ENCODE peak calls at places on chromosome 11, in four cellular contexts. B is HL-60, D is WTC11, X is GM23338. G is an unnamed sample.

GRCh38 chr11:3157381-3158130 is 7.6 kb downstream of the OSBPL5 start:
- DNase-seq in B (no peak), X (no peak), D (no peak), G (no peak)

GRCh38 chr11:85809881-85810280 is 1.1 kb downstream of the SYTL2 start:
- DNase-seq in X (peak), B (no peak), D (peak), G (peak)

GRCh38 chr11:12693485-12694181 is 19.4 kb downstream of the TEAD1 start:
- DNase-seq in D (no peak), X (no peak), B (no peak), G (no peak)

GRCh38 chr11:75371930-75372876 is 20.7 kb upstream of the ARRB1 start:
- DNase-seq in X (no peak), B (no peak), D (no peak), G (no peak)

GRCh38 chr11:67611704-67612587 is 5.2 kb downstream of the NDUFV1 start:
- DNase-seq in B (no peak), X (no peak), D (no peak), G (no peak)

GRCh38 chr11:112751312-112751711 is 209.9 kb upstream of the NCAM1 start:
- DNase-seq in B (no peak), X (no peak), D (no peak), G (no peak)

GRCh38 chr11:100578966-100579365 is 108.1 kb upstream of the ARHGAP42 start:
- DNase-seq in X (peak), B (no peak), D (no peak), G (no peak)

GRCh38 chr11:12377106-12377823 is at the start of gene PARVA:
- DNase-seq in X (peak), D (peak), B (no peak), G (peak)

GRCh38 chr11:43376594-43376993 is 17.9 kb downstream of the TTC17 start:
- DNase-seq in D (no peak), X (no peak), B (no peak), G (no peak)

GRCh38 chr11:19817265-19817851 is 104.7 kb downstream of the NAV2 start:
- DNase-seq in X (peak), B (no peak), D (peak), G (no peak)

GRCh38 chr11:14644396-14645246 is 1.0 kb downstream of the PDE3B start:
- DNase-seq in B (no peak), X (peak), D (peak), G (peak)

DNA sequence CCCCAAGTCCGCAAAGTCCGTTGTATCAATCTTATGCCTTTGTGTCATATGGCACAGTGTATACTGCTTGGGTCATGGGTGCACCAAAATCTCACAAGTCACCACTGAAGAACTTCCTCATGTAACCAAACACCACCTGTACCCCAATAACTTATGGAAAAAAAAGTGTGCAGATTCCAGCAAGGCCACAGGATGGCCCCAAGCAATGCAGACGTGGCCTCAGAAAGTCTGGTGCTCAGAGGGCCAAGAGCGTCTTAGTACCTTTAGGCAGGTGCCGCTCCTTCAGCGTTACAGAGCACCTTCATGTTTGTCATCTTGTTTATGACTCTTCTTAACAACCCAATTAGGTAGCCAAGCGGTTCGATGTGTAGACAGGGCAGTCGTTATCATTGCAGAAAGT is 65.3 kb downstream of the PRDM11 start:
- DNase-seq in B (no peak), D (no peak), X (peak), G (no peak)
- TF ChIP-seq CTCF in B (no peak), D (no peak), X (peak), G (no peak)

GRCh38 chr11:82899191-82899820 is 924 bp downstream of the PRCP start:
- DNase-seq in X (no peak), D (no peak), B (no peak), G (no peak)

GRCh38 chr11:82899957-82900276 is 313 bp downstream of the PRCP start:
- DNase-seq in D (no peak), X (no peak), B (no peak), G (no peak)

GRCh38 chr11:82902086-82902485 is 550 bp downstream of the DDIAS start:
- DNase-seq in D (no peak), B (no peak), X (no peak), G (no peak)

GRCh38 chr11:82901165-82901938 is at the start of gene DDIAS:
- DNase-seq in B (peak), X (peak), D (peak), G (peak)

GRCh38 chr11:82900277-82901164 is at the start of gene PRCP:
- DNase-seq in D (peak), B (peak), X (peak), G (peak)
- TF ChIP-seq CTCF in D (no peak), B (no peak), X (no peak), G (no peak)

GRCh38 chr11:8870461-8871282 is 40.3 kb upstream of the AKIP1 start:
- DNase-seq in X (peak), D (peak), B (peak), G (peak)
- TF ChIP-seq CTCF in X (no peak), D (no peak), B (no peak), G (no peak)

DNA sequence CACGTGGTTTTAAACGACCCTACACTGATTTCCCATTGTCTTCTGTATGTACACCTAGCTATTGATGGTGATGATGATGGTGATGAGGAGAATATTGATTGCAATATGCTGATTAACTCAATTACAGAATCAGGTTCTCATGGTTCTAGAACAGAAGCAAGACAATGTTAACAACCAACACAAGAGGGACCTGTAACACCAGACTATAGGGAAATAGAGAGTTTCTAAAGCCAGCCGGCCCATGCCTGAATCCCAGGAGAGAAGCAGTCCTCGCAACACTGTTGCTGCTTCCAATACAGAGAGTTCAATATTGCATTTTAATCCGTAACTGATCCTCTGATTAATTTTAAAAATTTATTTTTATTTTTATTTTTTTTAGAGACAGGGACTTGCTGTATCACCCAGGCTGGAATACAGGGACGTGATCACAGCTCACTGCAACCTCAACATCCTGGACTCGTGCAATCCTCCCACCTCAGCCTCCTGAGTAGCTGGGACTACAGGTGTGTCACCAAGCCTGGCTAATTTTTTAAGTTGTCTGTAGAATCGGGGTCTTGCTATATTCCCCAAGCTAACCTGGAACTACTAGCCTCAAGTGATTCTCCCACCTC is 22.2 kb upstream of the UBASH3B start:
- DNase-seq in D (peak), B (no peak), X (peak), G (no peak)
- TF ChIP-seq CTCF in D (no peak), B (peak), X (peak), G (peak)

GRCh38 chr11:64275031-64275800 is 9.2 kb downstream of the BAD start:
- DNase-seq in D (no peak), X (no peak), B (no peak), G (no peak)

GRCh38 chr11:64268687-64269379 is 15.6 kb downstream of the BAD start:
- DNase-seq in B (peak), D (peak), X (peak), G (peak)

GRCh38 chr11:64269380-64270234 is 14.9 kb downstream of the BAD start:
- DNase-seq in B (peak), D (peak), X (peak), G (peak)

GRCh38 chr11:64268028-64268686 is 16.3 kb downstream of the BAD start:
- DNase-seq in B (no peak), D (no peak), X (no peak), G (no peak)

GRCh38 chr11:64271339-64272132 is 12.9 kb downstream of the BAD start:
- DNase-seq in B (peak), D (peak), X (peak), G (peak)
- TF ChIP-seq CTCF in B (no peak), D (no peak), X (peak), G (peak)

DNA sequence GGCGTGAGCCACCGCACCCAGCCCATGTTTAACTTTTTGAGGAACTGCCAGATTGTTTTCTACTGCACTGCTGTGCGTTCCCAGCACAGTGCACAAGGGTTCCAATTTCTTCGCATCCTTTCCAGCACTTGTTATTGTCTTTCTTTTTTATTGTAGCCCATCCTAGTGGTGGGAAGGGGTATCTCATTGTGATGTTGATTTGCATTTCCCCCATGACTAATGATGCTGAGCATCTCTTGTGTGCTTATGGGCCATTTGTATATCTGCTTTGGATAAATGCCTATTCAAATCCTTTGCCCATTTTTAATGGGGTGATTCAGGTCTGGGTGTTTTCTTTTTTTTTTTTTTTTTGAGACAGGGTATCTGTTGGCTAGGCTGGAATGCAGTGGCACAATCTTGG is 36.6 kb upstream of the SYT7 start:
- DNase-seq in D (no peak), B (no peak), X (no peak), G (no peak)
- TF ChIP-seq CTCF in D (no peak), B (no peak), X (peak), G (peak)

GRCh38 chr11:90288207-90288821 is 65.5 kb upstream of the CHORDC1 start:
- DNase-seq in D (no peak), X (peak), B (peak), G (no peak)
- TF ChIP-seq CTCF in D (no peak), X (peak), B (peak), G (peak)

DNA sequence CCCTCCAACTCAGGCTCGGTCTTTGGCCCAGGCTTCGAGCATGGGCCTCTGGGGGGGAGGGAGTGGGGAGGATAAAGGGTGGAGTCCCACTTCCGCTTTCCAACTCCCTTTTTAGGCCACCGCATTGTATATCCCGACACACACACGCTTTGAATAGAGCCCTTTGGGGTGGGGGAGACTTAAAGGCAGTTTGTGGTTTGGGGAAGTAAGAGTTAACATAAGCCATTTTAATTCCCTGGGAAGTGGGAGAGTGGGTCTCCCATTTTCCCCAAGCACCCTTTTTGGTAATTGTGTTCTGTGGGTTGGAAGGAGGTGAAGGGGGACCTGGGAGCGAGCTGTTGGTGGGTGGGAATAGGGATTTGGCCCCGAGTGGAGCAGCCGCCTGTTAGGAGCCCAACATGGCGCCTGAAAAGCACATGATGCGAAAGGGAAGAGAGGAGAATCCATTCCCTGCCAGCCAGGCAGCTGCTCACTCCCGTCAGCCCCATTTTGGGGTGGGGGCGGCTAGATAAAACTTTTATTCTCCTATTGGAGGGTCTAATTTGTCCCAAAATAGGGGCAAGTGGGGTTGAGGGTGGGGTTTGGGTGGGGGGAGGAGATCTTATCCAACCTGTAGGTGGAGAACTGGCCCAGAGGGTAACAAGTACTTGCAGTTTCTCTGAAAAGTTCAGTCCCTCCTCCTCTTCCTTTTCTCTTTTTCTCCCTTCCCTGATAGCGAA is 983 bp downstream of the PCF11 start:
- DNase-seq in D (peak), X (peak), B (peak), G (peak)
- TF ChIP-seq CTCF in D (no peak), X (no peak), B (no peak), G (peak)

DNA sequence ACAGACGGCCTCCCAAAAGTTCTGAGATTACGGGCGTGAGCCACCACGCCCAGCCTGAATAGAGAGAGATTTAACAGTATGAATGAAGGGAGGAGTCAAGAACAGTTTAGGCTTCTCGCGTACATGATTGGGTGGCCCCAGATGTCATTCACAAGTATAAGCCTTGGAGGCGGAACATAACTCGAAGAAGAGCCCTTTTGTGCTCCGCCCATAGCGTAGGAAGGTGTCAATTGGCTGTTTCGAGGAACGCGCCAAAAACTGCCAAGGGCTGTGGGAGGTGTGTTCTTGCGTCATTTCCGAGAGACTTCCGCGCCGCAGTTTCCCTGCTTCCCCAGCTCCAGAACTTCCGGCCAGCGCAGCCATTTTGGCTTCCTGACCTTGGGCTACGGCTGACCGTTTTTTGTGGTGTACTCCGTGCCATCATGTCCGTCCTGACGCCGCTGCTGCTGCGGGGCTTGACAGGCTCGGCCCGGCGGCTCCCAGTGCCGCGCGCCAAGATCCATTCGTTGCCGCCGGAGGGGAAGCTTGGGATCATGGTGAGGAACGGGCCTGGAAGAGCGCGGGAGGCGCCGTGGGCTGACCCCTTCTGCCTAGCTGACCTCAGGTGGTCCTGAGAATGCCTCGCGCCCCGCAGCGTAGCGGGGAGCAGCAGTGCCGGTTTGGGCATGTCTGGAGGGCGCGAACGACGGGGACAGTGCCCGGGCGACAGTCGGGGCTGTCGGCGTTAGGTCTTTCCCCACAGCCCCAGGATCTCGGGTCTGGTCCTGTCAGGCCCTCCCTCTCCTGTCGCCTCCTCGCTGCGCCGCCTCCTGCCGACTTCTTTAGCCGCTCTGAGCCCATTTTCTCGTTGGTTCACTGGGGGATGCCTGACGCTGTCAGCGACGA is at the start of gene COX8A:
- DNase-seq in X (peak), B (peak), D (peak), G (peak)
- TF ChIP-seq CTCF in X (no peak), B (no peak), D (no peak), G (no peak)

GRCh38 chr11:452203-452744 is 2.2 kb downstream of the PTDSS2 start:
- DNase-seq in X (no peak), D (no peak), B (no peak), G (no peak)

GRCh38 chr11:449889-450808 is at the start of gene PTDSS2:
- DNase-seq in X (peak), D (peak), B (peak), G (peak)

GRCh38 chr11:452916-453527 is 2.9 kb downstream of the PTDSS2 start:
- DNase-seq in X (no peak), D (no peak), B (no peak), G (no peak)

GRCh38 chr11:451738-452137 is 1.7 kb downstream of the PTDSS2 start:
- DNase-seq in X (no peak), D (no peak), B (no peak), G (no peak)

DNA sequence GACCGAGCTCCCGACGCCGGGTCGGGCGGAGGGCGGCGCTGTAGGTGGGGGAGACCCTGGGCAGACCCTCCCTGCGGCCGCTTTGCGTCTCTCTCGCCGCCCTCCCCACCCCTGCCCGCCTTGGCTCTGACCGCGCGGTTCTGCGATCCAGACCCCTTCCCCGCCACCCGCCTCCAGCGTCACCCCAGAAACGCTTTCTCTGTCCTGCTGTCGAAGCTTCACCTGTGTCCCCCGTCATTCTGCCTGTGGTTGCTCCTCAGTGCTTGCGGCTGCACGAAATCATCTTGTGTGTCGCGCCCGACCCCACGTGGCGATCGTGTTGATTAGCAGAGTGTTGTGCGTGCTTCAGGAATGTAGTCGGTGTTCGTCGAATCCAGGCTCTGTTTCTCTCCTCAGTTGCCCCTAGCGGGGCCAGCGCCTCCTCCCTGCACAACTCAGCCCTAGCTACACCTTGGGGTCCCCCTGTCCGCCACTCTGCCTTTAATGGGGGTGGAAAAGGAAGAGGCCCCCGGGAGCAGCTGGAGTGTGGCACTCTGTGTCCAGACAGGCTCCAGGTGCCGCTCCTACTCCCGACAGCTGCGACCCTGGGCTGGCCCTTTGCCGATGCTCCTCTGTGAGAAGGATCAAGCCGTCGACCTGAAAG is 851 bp downstream of the PTDSS2 start:
- DNase-seq in X (peak), B (peak), D (peak), G (peak)
- TF ChIP-seq CTCF in X (no peak), B (peak), D (no peak), G (peak)

G was measured in neural crest cell.